ENCODE peak calls at places on chromosomes 12 and 14, in ten cellular contexts. L, G, O, I, P, J, M, U, N and A are unnamed samples.

GRCh38 chr14:84959796-84960515 is 570.0 kb upstream of the FLRT2 start:
- DNase-seq in O (no peak), L (no peak), J (no peak), G (no peak), M (no peak), P (no peak), U (no peak), I (no peak), N (no peak), A (no peak)

GRCh38 chr14:58808828-58809227 is 171.1 kb downstream of the DACT1 start:
- DNase-seq in U (no peak), J (no peak), I (no peak), N (peak), L (no peak), O (peak), P (peak), G (no peak), M (no peak), A (no peak)

GRCh38 chr12:40733871-40734270 is 41.6 kb downstream of the CNTN1 start:
- DNase-seq in G (no peak), L (no peak), U (no peak), I (no peak), J (no peak), O (no peak), P (no peak), M (no peak), N (no peak), A (no peak)

GRCh38 chr14:85024931-85025330 is 505.0 kb upstream of the FLRT2 start:
- DNase-seq in M (no peak), O (peak), I (no peak), G (no peak), U (no peak), N (no peak), J (no peak), L (no peak), P (no peak), A (no peak)

GRCh38 chr14:55705651-55706340 is 125.8 kb downstream of the KTN1 start:
- DNase-seq in P (no peak), O (no peak), L (no peak), N (no peak), M (no peak), U (no peak), J (no peak), I (no peak), G (no peak), A (no peak)

GRCh38 chr12:50676761-50677160 is 87.1 kb upstream of the ATF1 start:
- DNase-seq in O (no peak), P (no peak), G (no peak), M (no peak), U (no peak), J (no peak), I (no peak), L (no peak), N (no peak), A (no peak)

GRCh38 chr14:31926123-31926522 is 151.0 kb upstream of the ARHGAP5 start:
- DNase-seq in I (no peak), G (peak), N (no peak), O (peak), J (no peak), U (no peak), M (no peak), L (no peak), P (no peak), A (no peak)

GRCh38 chr12:71354871-71355270 is 84.7 kb upstream of the LGR5 start:
- DNase-seq in L (no peak), O (no peak), U (no peak), M (no peak), I (no peak), G (no peak), J (no peak), N (no peak), P (no peak), A (no peak)

GRCh38 chr12:1310684-1311083 is 283.7 kb downstream of the FBXL14 start:
- DNase-seq in U (no peak), O (no peak), N (no peak), J (no peak), P (no peak), I (no peak), G (no peak), M (no peak), L (no peak), A (no peak)

GRCh38 chr12:115109863-115110262 is 425.9 kb upstream of the TBX3 start:
- DNase-seq in U (no peak), J (no peak), G (no peak), L (no peak), O (no peak), N (no peak), I (no peak), P (no peak), M (no peak), A (no peak)
- TF ChIP-seq CTCF in U (no peak), J (no peak), G (no peak), L (no peak), O (no peak), N (no peak), I (no peak), P (no peak), M (no peak), A (no peak)

DNA sequence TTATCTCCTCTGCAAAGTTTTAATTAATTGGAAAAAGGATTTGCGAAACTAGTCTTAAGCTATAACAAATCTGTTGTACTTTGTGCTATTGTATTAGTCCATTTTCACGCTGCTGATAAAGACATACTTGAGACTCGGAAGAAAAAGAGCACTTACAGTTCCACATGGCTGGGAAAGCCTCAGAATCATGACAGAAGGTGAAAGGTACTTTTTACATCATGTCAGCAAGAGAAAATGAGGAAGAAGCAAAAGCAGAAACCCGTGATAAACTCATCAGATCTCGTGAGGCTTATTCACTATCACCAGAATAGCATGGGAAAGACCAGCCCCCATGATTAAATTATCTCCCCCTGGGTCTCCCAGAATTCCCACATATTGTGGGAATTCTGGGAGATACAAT is 118.1 kb upstream of the PRKD1 start:
- DNase-seq in U (no peak), L (no peak), M (no peak), N (no peak), I (no peak), J (no peak), G (no peak), O (no peak), P (no peak), A (no peak)
- H3K4me3 ChIP-seq in U (no peak), L (no peak), M (no peak), N (no peak), I (no peak), J (no peak), G (no peak), O (no peak), P (no peak), A (no peak)

GRCh38 chr12:13177373-13177772 is 19.2 kb upstream of the EMP1 start:
- DNase-seq in O (no peak), L (no peak), I (no peak), G (no peak), N (no peak), U (no peak), P (no peak), J (no peak), M (no peak), A (no peak)
- TF ChIP-seq CTCF in O (no peak), L (no peak), I (no peak), G (no peak), N (no peak), U (no peak), P (no peak), J (no peak), M (no peak), A (no peak)

DNA sequence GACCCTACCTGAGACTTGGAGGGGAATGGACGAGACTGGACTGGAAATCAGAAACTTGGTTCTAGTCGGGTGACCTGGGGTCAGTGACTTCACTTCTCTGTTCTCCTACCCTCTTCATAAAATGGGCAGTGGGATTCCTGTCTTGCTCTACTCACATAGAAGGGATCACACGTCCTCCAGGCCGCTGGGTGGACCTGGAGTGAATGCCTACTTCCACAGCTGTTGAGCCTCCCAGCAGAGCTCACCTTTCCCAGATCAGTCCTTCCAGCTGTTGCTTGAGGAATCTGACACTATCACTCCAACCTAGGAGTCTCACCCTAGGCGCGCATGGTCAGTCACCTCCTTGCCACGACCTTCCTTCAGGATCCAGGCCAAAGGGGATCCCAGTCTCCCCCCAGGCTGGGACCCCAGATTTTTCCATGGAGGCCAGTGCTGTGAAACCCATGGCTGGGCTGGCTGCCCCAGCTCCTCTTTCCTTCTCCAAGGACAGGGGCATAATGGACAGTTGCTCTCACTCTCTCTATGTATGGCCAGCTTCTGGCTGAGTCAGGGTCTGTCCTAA is 641 bp downstream of the ACVRL1 start:
- DNase-seq in J (peak), O (no peak), N (no peak), G (no peak), L (no peak), P (no peak), I (no peak), U (no peak), M (no peak), A (no peak)
- H3K4me3 ChIP-seq in J (peak), O (peak), N (peak), G (no peak), L (no peak), P (peak), I (peak), U (no peak), M (peak), A (peak)

GRCh38 chr12:90695415-90695814 is 259.6 kb downstream of the CCER1 start:
- DNase-seq in U (no peak), M (no peak), L (no peak), N (no peak), G (no peak), P (no peak), J (no peak), I (no peak), O (no peak), A (no peak)

DNA sequence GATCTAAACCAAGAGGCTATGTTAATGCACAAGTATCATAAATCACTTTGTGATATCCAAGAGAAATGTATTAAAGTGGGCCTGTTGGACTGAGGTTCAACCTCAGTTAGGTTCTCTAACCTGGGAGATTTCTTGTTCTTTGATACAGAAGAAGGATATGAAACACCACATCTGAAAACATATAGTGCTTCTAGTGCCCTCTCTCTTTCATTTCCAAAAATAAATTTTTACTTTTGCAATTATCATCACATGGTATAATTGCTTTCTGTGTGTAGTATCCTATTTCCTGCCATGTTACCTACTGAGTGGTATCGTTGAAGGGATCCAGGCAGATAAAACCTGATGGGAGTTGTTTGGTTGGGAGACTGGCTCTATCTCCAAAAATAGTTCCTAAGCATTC is 264.9 kb downstream of the CCER1 start:
- DNase-seq in M (no peak), N (no peak), I (no peak), P (no peak), U (no peak), J (no peak), G (no peak), L (no peak), O (no peak), A (no peak)
- TF ChIP-seq CTCF in M (no peak), N (no peak), I (no peak), P (no peak), U (no peak), J (no peak), G (no peak), L (no peak), O (no peak), A (no peak)

DNA sequence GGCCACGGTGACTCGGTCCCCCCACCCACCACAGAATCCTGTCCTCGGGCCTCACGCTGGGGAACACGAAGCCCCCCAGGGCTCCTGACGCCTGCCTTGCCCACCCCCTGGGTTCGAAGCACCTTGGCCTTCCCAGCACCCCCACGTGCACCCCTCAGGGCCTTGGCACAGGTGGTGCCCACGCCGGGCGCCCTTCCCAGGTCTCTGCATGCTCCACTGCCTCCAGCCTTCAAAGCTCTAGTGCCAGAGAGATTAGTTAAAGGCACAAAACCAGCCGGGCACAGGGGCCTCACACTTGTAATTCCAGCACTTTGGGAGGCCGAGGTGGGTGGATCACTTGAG is 61.8 kb downstream of the NOC4L start:
- DNase-seq in G (no peak), N (no peak), J (no peak), I (no peak), P (no peak), U (no peak), L (no peak), O (no peak), M (no peak), A (no peak)
- H3K4me3 ChIP-seq in G (no peak), N (no peak), J (no peak), I (no peak), P (no peak), U (no peak), L (no peak), O (no peak), M (no peak), A (no peak)

DNA sequence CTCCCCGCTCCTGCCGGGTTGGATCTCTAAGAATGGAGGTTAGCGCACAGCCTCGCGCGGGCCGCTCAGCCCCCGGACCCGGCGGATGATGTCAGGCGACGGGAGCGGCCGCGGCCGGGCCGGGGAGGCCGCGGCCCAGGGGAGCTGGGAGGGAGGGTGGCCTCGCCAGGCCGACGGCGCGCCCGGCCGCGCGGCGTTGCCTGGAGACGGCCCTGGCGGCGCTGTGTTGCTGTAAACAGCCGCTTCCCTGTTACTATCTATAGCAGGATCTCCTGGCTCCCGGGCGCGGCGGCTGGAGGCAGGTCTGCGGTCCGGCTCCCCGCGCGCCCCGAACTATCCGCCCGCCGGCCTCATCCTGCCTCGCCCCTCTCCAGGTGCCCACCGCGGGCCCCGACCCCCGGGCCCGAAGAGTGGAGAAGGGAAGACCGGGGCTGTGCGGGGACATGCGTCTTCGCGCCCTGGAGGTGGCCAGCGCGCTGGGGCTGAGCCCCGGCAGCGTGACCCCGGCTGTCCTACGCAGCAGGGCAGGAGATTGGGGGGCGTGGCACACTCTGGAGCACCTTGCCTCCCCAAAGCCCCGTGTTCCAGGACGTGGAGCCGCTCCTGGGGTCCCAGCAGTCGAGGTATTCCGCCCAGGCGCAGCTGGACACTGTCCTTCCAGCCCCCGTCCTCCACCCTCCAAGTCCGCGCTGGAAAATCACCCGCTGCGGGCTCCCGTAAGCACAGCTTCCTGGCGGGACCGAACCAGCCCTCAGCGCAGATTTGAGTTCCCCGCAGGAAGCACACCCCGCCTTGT is 1.4 kb upstream of the FOS start:
- DNase-seq in M (peak), G (no peak), J (peak), P (peak), I (no peak), U (no peak), N (peak), O (peak), L (no peak), A (no peak)
- TF ChIP-seq CTCF in M (no peak), G (no peak), J (no peak), P (no peak), I (no peak), U (no peak), N (no peak), O (no peak), L (peak), A (no peak)

DNA sequence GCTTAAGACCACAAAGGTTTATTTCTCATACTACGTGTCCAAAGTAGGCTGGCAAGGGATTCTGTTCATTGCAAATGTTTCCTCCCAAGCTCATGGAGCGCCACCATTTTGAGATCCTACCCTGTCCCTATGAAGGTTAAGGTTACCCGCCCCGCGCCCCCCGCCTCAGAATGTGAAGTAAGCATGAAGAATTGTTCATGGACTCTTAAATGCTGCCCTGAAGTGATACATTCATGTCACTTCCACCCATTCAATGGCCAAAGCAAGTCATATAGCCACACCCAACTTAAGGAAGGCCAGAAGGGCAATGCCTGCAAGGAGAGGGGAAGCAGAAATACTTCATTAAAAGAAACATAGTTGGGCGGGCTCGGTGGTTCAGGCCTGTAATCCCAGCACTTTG is 4.2 kb downstream of the TMEM253 start:
- DNase-seq in I (no peak), P (no peak), G (no peak), L (no peak), O (no peak), N (no peak), M (no peak), J (no peak), U (no peak), A (no peak)
- H3K4me3 ChIP-seq in I (no peak), P (no peak), G (peak), L (no peak), O (no peak), N (no peak), M (no peak), J (no peak), U (peak), A (no peak)